ENCODE peak calls at places on chromosomes 13 and 19, in ten cellular contexts. One of them, this sample, is unnamed.

GRCh38 chr13:47798906-47799305 is 202.2 kb downstream of the SUCLA2 start:
- DNase-seq in CD4-positive, alpha-beta T cell: no peak
- DNase-seq in BJ: no peak
- DNase-seq in breast epithelium: no peak
- DNase-seq in tibial artery: no peak
- DNase-seq in AG09309: peak
- DNase-seq in fibroblast of the aortic adventitia: peak
- DNase-seq in dorsolateral prefrontal cortex: no peak
- DNase-seq in OCI-LY7: no peak
- DNase-seq in glutamatergic neuron: no peak
- DNase-seq in this sample: no peak

GRCh38 chr13:111228262-111229144 is 91.9 kb upstream of the TEX29 start:
- DNase-seq in CD4-positive, alpha-beta T cell: no peak
- DNase-seq in BJ: no peak
- DNase-seq in breast epithelium: no peak
- DNase-seq in tibial artery: no peak
- DNase-seq in AG09309: no peak
- DNase-seq in fibroblast of the aortic adventitia: no peak
- DNase-seq in dorsolateral prefrontal cortex: no peak
- DNase-seq in OCI-LY7: no peak
- DNase-seq in glutamatergic neuron: no peak
- DNase-seq in this sample: no peak

GRCh38 chr19:56333506-56333905 is 18.9 kb upstream of the ZSCAN5A start:
- DNase-seq in CD4-positive, alpha-beta T cell: peak
- DNase-seq in BJ: no peak
- DNase-seq in breast epithelium: no peak
- DNase-seq in tibial artery: peak
- DNase-seq in AG09309: peak
- DNase-seq in fibroblast of the aortic adventitia: peak
- DNase-seq in dorsolateral prefrontal cortex: no peak
- DNase-seq in OCI-LY7: peak
- DNase-seq in glutamatergic neuron: peak
- DNase-seq in this sample: peak

GRCh38 chr13:96090240-96091101 is 564 bp downstream of the HS6ST3 start:
- DNase-seq in CD4-positive, alpha-beta T cell: no peak
- DNase-seq in BJ: no peak
- DNase-seq in breast epithelium: no peak
- DNase-seq in tibial artery: no peak
- DNase-seq in AG09309: no peak
- DNase-seq in fibroblast of the aortic adventitia: no peak
- DNase-seq in dorsolateral prefrontal cortex: no peak
- DNase-seq in OCI-LY7: no peak
- DNase-seq in glutamatergic neuron: peak
- DNase-seq in this sample: peak

GRCh38 chr19:41882568-41883462 is at the start of gene ARHGEF1:
- DNase-seq in CD4-positive, alpha-beta T cell: peak
- DNase-seq in BJ: no peak
- DNase-seq in breast epithelium: no peak
- DNase-seq in tibial artery: peak
- DNase-seq in AG09309: no peak
- DNase-seq in fibroblast of the aortic adventitia: no peak
- DNase-seq in dorsolateral prefrontal cortex: no peak
- DNase-seq in OCI-LY7: peak
- DNase-seq in glutamatergic neuron: peak
- DNase-seq in this sample: no peak

GRCh38 chr13:46389985-46390384 is 2.9 kb upstream of the RUBCNL start:
- DNase-seq in CD4-positive, alpha-beta T cell: no peak
- DNase-seq in BJ: no peak
- DNase-seq in breast epithelium: peak
- DNase-seq in tibial artery: no peak
- DNase-seq in AG09309: no peak
- DNase-seq in fibroblast of the aortic adventitia: no peak
- DNase-seq in dorsolateral prefrontal cortex: peak
- DNase-seq in OCI-LY7: peak
- DNase-seq in glutamatergic neuron: no peak
- DNase-seq in this sample: no peak

GRCh38 chr13:22758245-22758644 is 422.5 kb upstream of the SGCG start:
- DNase-seq in CD4-positive, alpha-beta T cell: no peak
- DNase-seq in BJ: no peak
- DNase-seq in breast epithelium: no peak
- DNase-seq in tibial artery: no peak
- DNase-seq in AG09309: no peak
- DNase-seq in fibroblast of the aortic adventitia: no peak
- DNase-seq in dorsolateral prefrontal cortex: no peak
- DNase-seq in OCI-LY7: no peak
- DNase-seq in glutamatergic neuron: no peak
- DNase-seq in this sample: no peak

GRCh38 chr13:58994778-58995177 is 1169.0 kb downstream of the DIAPH3 start:
- DNase-seq in CD4-positive, alpha-beta T cell: no peak
- DNase-seq in BJ: no peak
- DNase-seq in breast epithelium: no peak
- DNase-seq in tibial artery: no peak
- DNase-seq in AG09309: no peak
- DNase-seq in fibroblast of the aortic adventitia: no peak
- DNase-seq in dorsolateral prefrontal cortex: no peak
- DNase-seq in OCI-LY7: peak
- DNase-seq in glutamatergic neuron: no peak
- DNase-seq in this sample: no peak

GRCh38 chr19:44710483-44710882 is 11.5 kb downstream of the CEACAM16 start:
- DNase-seq in CD4-positive, alpha-beta T cell: no peak
- DNase-seq in BJ: no peak
- DNase-seq in breast epithelium: no peak
- DNase-seq in tibial artery: no peak
- DNase-seq in AG09309: no peak
- DNase-seq in fibroblast of the aortic adventitia: no peak
- DNase-seq in dorsolateral prefrontal cortex: no peak
- DNase-seq in OCI-LY7: no peak
- DNase-seq in glutamatergic neuron: no peak
- DNase-seq in this sample: no peak

GRCh38 chr19:48501446-48501960 is 10.1 kb downstream of the LMTK3 start:
- DNase-seq in CD4-positive, alpha-beta T cell: peak
- DNase-seq in BJ: no peak
- DNase-seq in breast epithelium: peak
- DNase-seq in tibial artery: no peak
- DNase-seq in AG09309: no peak
- DNase-seq in fibroblast of the aortic adventitia: no peak
- DNase-seq in dorsolateral prefrontal cortex: no peak
- DNase-seq in OCI-LY7: peak
- DNase-seq in glutamatergic neuron: no peak
- DNase-seq in this sample: peak

GRCh38 chr13:65911546-65912193 is 1318.5 kb downstream of the PCDH9 start:
- DNase-seq in CD4-positive, alpha-beta T cell: no peak
- DNase-seq in BJ: no peak
- DNase-seq in breast epithelium: no peak
- DNase-seq in tibial artery: no peak
- DNase-seq in AG09309: peak
- DNase-seq in fibroblast of the aortic adventitia: peak
- DNase-seq in dorsolateral prefrontal cortex: no peak
- DNase-seq in OCI-LY7: no peak
- DNase-seq in glutamatergic neuron: no peak
- DNase-seq in this sample: no peak

GRCh38 chr19:19405919-19406877 is 723 bp downstream of the GATAD2A start:
- DNase-seq in CD4-positive, alpha-beta T cell: no peak
- DNase-seq in BJ: no peak
- DNase-seq in breast epithelium: no peak
- DNase-seq in tibial artery: no peak
- DNase-seq in AG09309: no peak
- DNase-seq in fibroblast of the aortic adventitia: peak
- DNase-seq in dorsolateral prefrontal cortex: no peak
- DNase-seq in OCI-LY7: peak
- DNase-seq in glutamatergic neuron: peak
- DNase-seq in this sample: peak

GRCh38 chr13:112876305-112877000 is 92.6 kb upstream of the MCF2L start:
- DNase-seq in CD4-positive, alpha-beta T cell: no peak
- DNase-seq in BJ: no peak
- DNase-seq in breast epithelium: no peak
- DNase-seq in tibial artery: no peak
- DNase-seq in AG09309: no peak
- DNase-seq in fibroblast of the aortic adventitia: no peak
- DNase-seq in dorsolateral prefrontal cortex: peak
- DNase-seq in OCI-LY7: no peak
- DNase-seq in glutamatergic neuron: no peak
- DNase-seq in this sample: no peak

GRCh38 chr13:40589285-40590109 is 76.9 kb downstream of the FOXO1 start:
- DNase-seq in CD4-positive, alpha-beta T cell: no peak
- DNase-seq in BJ: no peak
- DNase-seq in breast epithelium: no peak
- DNase-seq in tibial artery: peak
- DNase-seq in AG09309: peak
- DNase-seq in fibroblast of the aortic adventitia: peak
- DNase-seq in dorsolateral prefrontal cortex: no peak
- DNase-seq in OCI-LY7: peak
- DNase-seq in glutamatergic neuron: no peak
- DNase-seq in this sample: no peak

GRCh38 chr13:57925250-57925649 is 293.7 kb downstream of the PCDH17 start:
- DNase-seq in CD4-positive, alpha-beta T cell: no peak
- DNase-seq in BJ: no peak
- DNase-seq in breast epithelium: no peak
- DNase-seq in tibial artery: no peak
- DNase-seq in AG09309: no peak
- DNase-seq in fibroblast of the aortic adventitia: no peak
- DNase-seq in dorsolateral prefrontal cortex: no peak
- DNase-seq in OCI-LY7: no peak
- DNase-seq in glutamatergic neuron: no peak
- DNase-seq in this sample: no peak

GRCh38 chr19:16957151-16957662 is 68.4 kb downstream of the F2RL3 start:
- DNase-seq in CD4-positive, alpha-beta T cell: no peak
- DNase-seq in BJ: no peak
- DNase-seq in breast epithelium: peak
- DNase-seq in tibial artery: peak
- DNase-seq in AG09309: peak
- DNase-seq in fibroblast of the aortic adventitia: peak
- DNase-seq in dorsolateral prefrontal cortex: no peak
- DNase-seq in OCI-LY7: no peak
- DNase-seq in glutamatergic neuron: no peak
- DNase-seq in this sample: no peak

DNA sequence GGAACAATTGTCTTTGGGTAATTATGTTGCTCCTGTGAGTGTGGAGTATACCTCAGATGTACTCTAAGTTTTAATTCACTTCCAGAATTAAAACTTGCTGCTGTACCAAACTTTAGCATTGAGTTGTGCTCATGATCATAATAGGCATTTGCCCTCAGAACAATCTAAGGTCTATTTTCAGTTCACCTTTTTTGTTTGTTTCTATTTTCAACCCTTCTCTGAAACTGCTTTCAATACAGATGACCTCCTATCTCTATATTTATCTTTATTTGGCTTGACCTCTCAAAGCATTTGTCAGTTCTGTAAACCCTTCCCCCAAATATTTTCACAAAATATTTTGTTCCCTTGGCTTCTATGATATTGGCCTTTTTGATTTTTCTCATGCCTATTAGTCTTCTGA is 873.0 kb downstream of the OLFM4 start:
- DNase-seq in CD4-positive, alpha-beta T cell: no peak
- DNase-seq in BJ: no peak
- DNase-seq in breast epithelium: no peak
- DNase-seq in tibial artery: no peak
- DNase-seq in AG09309: no peak
- DNase-seq in fibroblast of the aortic adventitia: no peak
- DNase-seq in dorsolateral prefrontal cortex: no peak
- DNase-seq in OCI-LY7: no peak
- DNase-seq in glutamatergic neuron: no peak
- DNase-seq in this sample: no peak
- TF ChIP-seq CTCF in CD4-positive, alpha-beta T cell: no peak
- TF ChIP-seq CTCF in BJ: no peak
- TF ChIP-seq CTCF in breast epithelium: no peak
- TF ChIP-seq CTCF in tibial artery: no peak
- TF ChIP-seq CTCF in AG09309: no peak
- TF ChIP-seq CTCF in fibroblast of the aortic adventitia: no peak
- TF ChIP-seq CTCF in dorsolateral prefrontal cortex: no peak
- TF ChIP-seq CTCF in OCI-LY7: no peak
- TF ChIP-seq CTCF in glutamatergic neuron: no peak
- TF ChIP-seq CTCF in this sample: no peak

GRCh38 chr13:64446372-64446771 is 2783.8 kb downstream of the PCDH9 start:
- DNase-seq in CD4-positive, alpha-beta T cell: no peak
- DNase-seq in BJ: no peak
- DNase-seq in breast epithelium: no peak
- DNase-seq in tibial artery: no peak
- DNase-seq in AG09309: no peak
- DNase-seq in fibroblast of the aortic adventitia: no peak
- DNase-seq in dorsolateral prefrontal cortex: no peak
- DNase-seq in OCI-LY7: no peak
- DNase-seq in glutamatergic neuron: no peak
- DNase-seq in this sample: no peak
- TF ChIP-seq CTCF in CD4-positive, alpha-beta T cell: no peak
- TF ChIP-seq CTCF in BJ: peak
- TF ChIP-seq CTCF in breast epithelium: no peak
- TF ChIP-seq CTCF in tibial artery: peak
- TF ChIP-seq CTCF in AG09309: peak
- TF ChIP-seq CTCF in fibroblast of the aortic adventitia: no peak
- TF ChIP-seq CTCF in dorsolateral prefrontal cortex: no peak
- TF ChIP-seq CTCF in OCI-LY7: peak
- TF ChIP-seq CTCF in glutamatergic neuron: peak
- TF ChIP-seq CTCF in this sample: peak

DNA sequence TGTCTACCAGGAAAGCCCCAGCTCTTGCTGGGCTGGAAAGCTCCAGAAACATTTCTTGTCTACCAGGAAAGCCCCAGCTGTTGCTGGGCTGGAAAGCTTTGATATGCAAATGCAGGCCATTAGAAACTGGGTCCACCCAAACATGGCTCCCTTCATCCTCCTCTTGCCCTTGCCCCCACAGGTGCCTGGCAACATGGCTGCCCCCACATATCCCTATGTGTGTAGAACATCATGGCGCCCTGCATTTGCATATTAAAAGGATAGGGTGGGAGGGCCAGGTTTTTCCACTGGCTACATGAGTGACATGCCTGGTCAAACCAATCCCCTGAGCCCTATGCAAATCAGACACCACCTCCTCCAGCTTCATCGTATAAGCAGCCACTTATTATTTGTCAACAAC is 455.4 kb upstream of the ARGLU1 start:
- DNase-seq in CD4-positive, alpha-beta T cell: no peak
- DNase-seq in BJ: no peak
- DNase-seq in breast epithelium: no peak
- DNase-seq in tibial artery: no peak
- DNase-seq in AG09309: no peak
- DNase-seq in fibroblast of the aortic adventitia: no peak
- DNase-seq in dorsolateral prefrontal cortex: no peak
- DNase-seq in OCI-LY7: no peak
- DNase-seq in glutamatergic neuron: no peak
- DNase-seq in this sample: no peak
- TF ChIP-seq CTCF in CD4-positive, alpha-beta T cell: no peak
- TF ChIP-seq CTCF in BJ: no peak
- TF ChIP-seq CTCF in breast epithelium: no peak
- TF ChIP-seq CTCF in tibial artery: no peak
- TF ChIP-seq CTCF in AG09309: no peak
- TF ChIP-seq CTCF in fibroblast of the aortic adventitia: no peak
- TF ChIP-seq CTCF in dorsolateral prefrontal cortex: no peak
- TF ChIP-seq CTCF in OCI-LY7: no peak
- TF ChIP-seq CTCF in glutamatergic neuron: no peak
- TF ChIP-seq CTCF in this sample: no peak

DNA sequence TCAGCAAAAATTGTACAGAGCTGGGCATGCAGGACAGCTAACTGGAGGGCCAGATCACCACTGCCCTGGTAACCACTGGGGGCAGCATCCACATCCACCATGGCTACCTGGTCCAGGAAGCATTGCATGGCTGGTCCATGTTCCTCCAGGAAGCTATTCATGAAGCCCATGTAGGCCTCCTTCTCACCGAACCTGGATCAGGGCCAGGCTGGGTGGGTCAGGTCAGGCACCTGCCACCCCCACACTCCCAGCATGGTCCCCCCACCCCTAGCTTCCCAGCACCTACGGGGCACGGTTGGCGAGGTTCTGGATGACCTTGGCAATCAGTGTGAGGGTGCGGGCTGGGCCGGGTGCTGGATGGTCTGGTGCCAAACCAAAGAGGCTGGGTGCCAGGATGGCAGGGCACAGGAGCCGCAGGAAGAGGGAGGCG is 4.6 kb upstream of the WIZ start:
- DNase-seq in CD4-positive, alpha-beta T cell: no peak
- DNase-seq in BJ: no peak
- DNase-seq in breast epithelium: no peak
- DNase-seq in tibial artery: no peak
- DNase-seq in AG09309: no peak
- DNase-seq in fibroblast of the aortic adventitia: no peak
- DNase-seq in dorsolateral prefrontal cortex: no peak
- DNase-seq in OCI-LY7: no peak
- DNase-seq in glutamatergic neuron: no peak
- DNase-seq in this sample: no peak
- TF ChIP-seq CTCF in CD4-positive, alpha-beta T cell: no peak
- TF ChIP-seq CTCF in BJ: peak
- TF ChIP-seq CTCF in breast epithelium: no peak
- TF ChIP-seq CTCF in tibial artery: no peak
- TF ChIP-seq CTCF in AG09309: peak
- TF ChIP-seq CTCF in fibroblast of the aortic adventitia: peak
- TF ChIP-seq CTCF in dorsolateral prefrontal cortex: no peak
- TF ChIP-seq CTCF in OCI-LY7: peak
- TF ChIP-seq CTCF in glutamatergic neuron: no peak
- TF ChIP-seq CTCF in this sample: peak